ENCODE peak calls at places on chromosomes 4 and X, in four cellular contexts. E, C, H and I are unnamed samples.

GRCh38 chr4:17578482-17578891 is 1.5 kb downstream of the LAP3 start:
- DNase-seq in E (no peak), C (no peak), H (peak), I (no peak)

GRCh38 chrX:1391707-1392375 is at the start of gene SLC25A6:
- DNase-seq in E (no peak), C (peak), H (peak), I (peak)

GRCh38 chrX:70494441-70494840 is 49.8 kb downstream of the DLG3 start:
- DNase-seq in E (no peak), C (no peak), H (no peak), I (no peak)

GRCh38 chr4:97121493-97121892 is 1021.8 kb downstream of the STPG2 start:
- DNase-seq in E (no peak), C (no peak), H (no peak), I (no peak)

GRCh38 chr4:27568236-27568951 is 707.8 kb downstream of the STIM2 start:
- DNase-seq in E (no peak), C (no peak), H (no peak), I (no peak)

GRCh38 chr4:164058775-164059174 is 564.3 kb downstream of the TMA16 start:
- DNase-seq in E (no peak), C (no peak), H (no peak), I (no peak)

GRCh38 chrX:153981771-153982533 is 9.4 kb downstream of the TMEM187 start:
- DNase-seq in E (no peak), C (peak), H (peak), I (peak)

GRCh38 chrX:31136144-31136572 is 64.3 kb upstream of the FTHL17 start:
- DNase-seq in E (no peak), C (no peak), H (no peak), I (no peak)

GRCh38 chr4:23903859-23904438 is 14.1 kb upstream of the PPARGC1A start:
- DNase-seq in E (no peak), C (peak), H (no peak), I (no peak)

GRCh38 chrX:57364145-57364544 is 77.6 kb downstream of the FAAH2 start:
- DNase-seq in E (no peak), C (no peak), H (no peak), I (no peak)

GRCh38 chrX:132017431-132018185 is 5.5 kb upstream of the STK26 start:
- DNase-seq in E (no peak), C (no peak), H (no peak), I (no peak)

GRCh38 chr4:95548738-95549245 is at the start of gene UNC5C:
- DNase-seq in E (no peak), C (peak), H (no peak), I (peak)

GRCh38 chrX:10902001-10902400 is 209.1 kb upstream of the HCCS start:
- DNase-seq in E (no peak), C (no peak), H (no peak), I (no peak)

GRCh38 chr4:83362492-83363329 is 28.1 kb upstream of the HPSE start:
- DNase-seq in E (peak), C (no peak), H (no peak), I (no peak)

GRCh38 chrX:154402622-154403127 is 4.5 kb downstream of the RPL10 start:
- DNase-seq in E (no peak), C (no peak), H (no peak), I (no peak)

GRCh38 chr4:119898211-119898610 is 168.4 kb downstream of the MAD2L1 start:
- DNase-seq in E (no peak), C (no peak), H (no peak), I (no peak)

GRCh38 chr4:87985097-87985886 is 9.8 kb downstream of the SPP1 start:
- DNase-seq in E (peak), C (peak), H (no peak), I (peak)

GRCh38 chr4:82357640-82358039 is 16.2 kb downstream of the HNRNPD start:
- DNase-seq in E (no peak), C (no peak), H (no peak), I (no peak)

GRCh38 chrX:13283968-13284914 is 35.6 kb downstream of the ATXN3L start:
- DNase-seq in E (peak), C (no peak), H (no peak), I (no peak)

GRCh38 chr4:17787315-17787714 is 5.9 kb upstream of the FAM184B start:
- DNase-seq in E (no peak), C (no peak), H (no peak), I (no peak)

GRCh38 chr4:122914292-122914904 is 8.0 kb downstream of the NUDT6 start:
- DNase-seq in E (no peak), C (no peak), H (no peak), I (no peak)

GRCh38 chrX:110204986-110205385 is 112.9 kb downstream of the AMMECR1 start:
- DNase-seq in E (no peak), C (no peak), H (no peak), I (no peak)

GRCh38 chrX:69987691-69988090 is 62.0 kb downstream of the AWAT2 start:
- DNase-seq in E (no peak), C (no peak), H (no peak), I (no peak)

GRCh38 chr4:107654694-107655093 is 65.3 kb downstream of the PAPSS1 start:
- DNase-seq in E (no peak), C (no peak), H (no peak), I (no peak)

GRCh38 chrX:120308959-120309872 is 2.0 kb downstream of the TMEM255A start:
- DNase-seq in E (no peak), C (peak), H (peak), I (peak)

GRCh38 chr4:88217169-88217568 is 58.7 kb upstream of the ABCG2 start:
- DNase-seq in E (no peak), C (no peak), H (no peak), I (no peak)